ENCODE peak calls at places on chromosome 9, in eight cellular contexts. S is testis, K is A549, C is lower leg skin, B is stomach, P is NB4, H is H1, A is IMR-90. D is an unnamed sample.
A peak's percentile ranks its signal among the peaks of the same experiment; 100 is the strongest.

GRCh38 chr9:94156549-94157407 is 72.5 kb downstream of the PTPDC1 start:
- DNase-seq in S (peak; percentile 83), K (peak; percentile 83), C (peak; percentile 92), B (peak; percentile 89), P (peak; percentile 37), H (no peak), A (peak; percentile 50), D (peak; percentile 81)

GRCh38 chr9:93575706-93576295 is 583 bp upstream of the PHF2 start:
- DNase-seq in S (peak; percentile 63), K (peak; percentile 39), C (peak; percentile 93), B (peak; percentile 46), P (peak; percentile 84), H (no peak), A (peak; percentile 16), D (peak; percentile 63)

GRCh38 chr9:10366171-10366779 is 246.5 kb downstream of the PTPRD start:
- DNase-seq in S (no peak), K (peak; percentile 29), C (no peak), B (no peak), P (peak; percentile 64), H (no peak), A (peak; percentile 13), D (no peak)

GRCh38 chr9:92242115-92242778 is 51.2 kb downstream of the IARS1 start:
- DNase-seq in S (peak; percentile 48), K (peak; percentile 28), C (no peak), B (no peak), P (no peak), H (no peak), A (peak; percentile 87), D (no peak)

GRCh38 chr9:5435912-5436311 is 1.8 kb downstream of the PLGRKT start:
- DNase-seq in S (no peak), K (no peak), C (no peak), B (no peak), P (peak; percentile 41), H (no peak), A (no peak), D (no peak)

GRCh38 chr9:129875687-129876395 is 40.6 kb downstream of the USP20 start:
- DNase-seq in S (no peak), K (no peak), C (no peak), B (no peak), P (no peak), H (no peak), A (peak; percentile 22), D (no peak)

GRCh38 chr9:97571664-97572063 is 61.5 kb downstream of the TSTD2 start:
- DNase-seq in S (no peak), K (no peak), C (peak; percentile 82), B (no peak), P (no peak), H (no peak), A (no peak), D (peak; percentile 95)

GRCh38 chr9:131618071-131618479 is 72.8 kb downstream of the PRRT1B start:
- DNase-seq in S (no peak), K (no peak), C (no peak), B (peak; percentile 43), P (no peak), H (no peak), A (no peak), D (no peak)

GRCh38 chr9:94681508-94681907 is 42.2 kb upstream of the FBP1 start:
- DNase-seq in S (peak; percentile 86), K (peak; percentile 86), C (peak; percentile 89), B (peak; percentile 80), P (peak; percentile 69), H (peak; percentile 19), A (peak; percentile 80), D (peak; percentile 81)

GRCh38 chr9:8857330-8858249 is 1058.0 kb upstream of the DMAC1 start:
- DNase-seq in S (peak; percentile 71), K (no peak), C (peak; percentile 82), B (peak; percentile 29), P (no peak), H (peak; percentile 29), A (no peak), D (peak; percentile 57)

GRCh38 chr9:120413121-120414048 is 166.6 kb downstream of the CDK5RAP2 start:
- DNase-seq in S (no peak), K (no peak), C (no peak), B (no peak), P (no peak), H (no peak), A (no peak), D (no peak)

GRCh38 chr9:37749129-37749528 is 4.5 kb upstream of the TRMT10B start:
- DNase-seq in S (no peak), K (no peak), C (no peak), B (no peak), P (no peak), H (no peak), A (no peak), D (no peak)

GRCh38 chr9:37752646-37753488 is 738 bp upstream of the TRMT10B start:
- DNase-seq in S (peak; percentile 76), K (no peak), C (peak; percentile 71), B (no peak), P (no peak), H (no peak), A (no peak), D (no peak)

GRCh38 chr9:37751186-37751585 is 2.4 kb upstream of the TRMT10B start:
- DNase-seq in S (no peak), K (no peak), C (peak; percentile 70), B (no peak), P (no peak), H (no peak), A (no peak), D (no peak)

GRCh38 chr9:37758747-37759146 is 5.1 kb downstream of the TRMT10B start:
- DNase-seq in S (no peak), K (no peak), C (no peak), B (no peak), P (no peak), H (no peak), A (no peak), D (no peak)

DNA sequence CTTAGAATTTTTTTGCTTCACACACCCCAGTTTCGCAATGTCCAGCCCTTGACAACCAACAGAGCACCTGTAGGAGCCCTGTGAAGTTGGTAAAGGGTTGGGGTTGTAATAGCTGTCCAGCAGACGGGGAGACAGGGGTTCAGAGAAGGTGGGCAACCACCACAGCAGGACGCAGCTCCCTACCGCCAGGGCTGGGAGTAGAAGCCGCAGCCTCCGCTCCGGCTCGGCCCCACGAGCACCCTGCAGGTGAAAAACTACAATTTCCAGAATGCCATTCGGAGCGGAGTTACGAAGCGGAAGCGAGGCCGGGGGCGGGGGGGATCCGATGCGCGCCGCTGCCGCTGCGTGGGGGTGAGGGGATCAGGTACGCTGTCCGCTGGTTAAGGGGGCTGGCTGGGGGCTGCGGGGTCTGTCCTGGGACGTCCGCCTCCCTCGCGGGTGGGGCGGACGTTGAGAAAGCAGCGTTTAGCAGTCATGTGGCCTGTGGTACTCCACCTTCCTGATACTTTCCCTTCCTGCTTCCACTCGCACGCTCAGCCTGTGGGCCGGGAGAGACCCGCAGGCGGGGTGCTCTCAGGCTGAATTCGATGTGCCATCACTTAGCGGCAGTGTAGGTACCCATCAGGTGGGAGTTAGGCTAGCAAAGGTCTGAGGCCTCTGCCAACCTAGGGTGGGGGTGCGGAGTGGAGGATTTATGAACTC is at the start of gene TRMT10B:
- DNase-seq in S (peak; percentile 67), K (peak; percentile 76), C (peak; percentile 91), B (peak; percentile 62), P (peak; percentile 79), H (no peak), A (peak; percentile 64), D (peak; percentile 69)
- TF ChIP-seq POLR2A in S (no peak), K (peak; percentile 73), C (no peak), B (no peak), P (no peak), H (no peak), A (no peak), D (no peak)

DNA sequence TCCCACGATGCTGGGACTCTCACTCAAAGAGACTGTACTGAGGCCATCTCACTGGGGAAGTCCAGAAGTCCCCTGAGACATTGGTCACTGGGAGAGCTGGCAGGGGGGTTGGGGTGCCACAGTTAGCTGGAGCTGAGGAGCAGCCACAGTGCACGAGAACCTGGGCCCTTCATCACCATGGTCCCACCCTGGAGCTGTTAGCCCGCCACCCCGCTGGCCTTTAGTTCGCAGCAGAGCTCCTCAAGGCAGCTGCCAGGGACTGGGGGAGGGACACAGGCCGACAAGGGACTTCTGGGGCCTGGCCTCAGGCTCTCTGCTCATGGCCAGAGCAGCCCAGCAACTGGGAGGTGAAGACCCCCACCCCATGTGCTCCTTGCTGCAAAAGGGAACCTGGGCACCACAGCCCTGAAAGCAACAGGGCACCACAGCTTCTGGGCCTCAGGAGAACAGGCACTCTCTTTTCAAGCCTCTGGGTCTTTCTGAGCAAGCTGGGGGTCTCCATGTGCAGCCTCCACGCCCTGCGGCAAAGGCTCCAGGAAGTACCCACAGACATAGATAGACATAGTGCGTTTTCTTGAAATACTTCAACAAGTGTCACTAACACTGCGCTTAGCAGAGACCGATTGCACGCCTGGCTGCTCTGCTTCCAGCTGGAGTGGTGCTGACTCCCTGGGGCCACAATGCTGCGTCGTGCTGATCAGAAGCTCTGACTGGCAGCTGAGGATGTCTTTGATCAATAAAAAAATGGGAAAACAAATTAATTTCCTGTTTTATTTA is 46.0 kb downstream of the VAV2 start:
- DNase-seq in S (no peak), K (no peak), C (no peak), B (no peak), P (peak; percentile 30), H (no peak), A (no peak), D (no peak)
- H3K4me3 ChIP-seq in S (no peak overlapping the region), K (no peak overlapping the region), C (no peak overlapping the region), B (no peak overlapping the region), P (no peak overlapping the region), H (no peak overlapping the region), A (no peak overlapping the region), D (no peak overlapping the region)

GRCh38 chr9:7273575-7273974 is 515.8 kb downstream of the KDM4C start:
- DNase-seq in S (no peak), K (peak; percentile 29), C (no peak), B (no peak), P (peak; percentile 37), H (no peak), A (peak; percentile 40), D (peak; percentile 21)
- TF ChIP-seq CTCF in S (no peak), K (peak; percentile 37), C (no peak), B (peak; percentile 8), P (peak; percentile 30), H (peak; percentile 55), A (peak; percentile 49), D (peak; percentile 74)

GRCh38 chr9:70486127-70486526 is 71.7 kb upstream of the KLF9 start:
- DNase-seq in S (no peak), K (no peak), C (no peak), B (no peak), P (no peak), H (no peak), A (no peak), D (no peak)

GRCh38 chr9:70484232-70485130 is 70.0 kb upstream of the KLF9 start:
- DNase-seq in S (peak; percentile 58), K (peak; percentile 73), C (no peak), B (peak; percentile 46), P (peak; percentile 67), H (peak; percentile 5), A (peak; percentile 86), D (no peak)

GRCh38 chr9:70488098-70488792 is 73.8 kb upstream of the KLF9 start:
- DNase-seq in S (no peak), K (no peak), C (no peak), B (no peak), P (no peak), H (no peak), A (peak; percentile 39), D (no peak)

GRCh38 chr9:70488793-70489105 is 74.3 kb upstream of the KLF9 start:
- DNase-seq in S (peak; percentile 31), K (no peak), C (no peak), B (no peak), P (no peak), H (no peak), A (no peak), D (peak; percentile 43)

GRCh38 chr9:70485273-70485858 is 70.9 kb upstream of the KLF9 start:
- DNase-seq in S (peak; percentile 37), K (no peak), C (no peak), B (no peak), P (no peak), H (no peak), A (no peak), D (peak; percentile 50)
- TF ChIP-seq POLR2A in S (no peak), K (no peak), C (no peak), B (no peak), P (no peak), H (no peak), A (no peak), D (no peak)